ENCODE peak calls at places on chromosomes 5 and 9, in four cellular contexts. O, A, K and Q are unnamed samples.

GRCh38 chr5:149406203-149406978 is 27.3 kb upstream of the IL17B start:
- DNase-seq in O (peak), A (peak), K (no peak), Q (no peak)

GRCh38 chr5:95317687-95318086 is 32.8 kb upstream of the MCTP1 start:
- DNase-seq in O (no peak), A (no peak), K (no peak), Q (no peak)

GRCh38 chr5:38466444-38467189 is 89.8 kb downstream of the LIFR start:
- DNase-seq in O (no peak), A (peak), K (no peak), Q (no peak)

GRCh38 chr9:11016081-11016480 is 403.3 kb upstream of the PTPRD start:
- DNase-seq in O (no peak), A (no peak), K (no peak), Q (no peak)

GRCh38 chr5:107542428-107542827 is 128.3 kb downstream of the EFNA5 start:
- DNase-seq in O (peak), A (no peak), K (peak), Q (peak)

GRCh38 chr9:98724810-98725530 is 16.2 kb upstream of the GABBR2 start:
- DNase-seq in O (no peak), A (no peak), K (no peak), Q (no peak)

GRCh38 chr9:16133556-16134227 is 580.8 kb downstream of the CCDC171 start:
- DNase-seq in O (peak), A (peak), K (peak), Q (no peak)

GRCh38 chr9:113519401-113520108 is 56.0 kb downstream of the RGS3 start:
- DNase-seq in O (no peak), A (no peak), K (peak), Q (no peak)

GRCh38 chr5:52789378-52789777 is 1.7 kb downstream of the ITGA1 start:
- DNase-seq in O (no peak), A (no peak), K (peak), Q (no peak)

GRCh38 chr9:80552931-80553330 is 981.2 kb downstream of the TLE4 start:
- DNase-seq in O (no peak), A (no peak), K (no peak), Q (no peak)

GRCh38 chr9:35800530-35800929 is 9.1 kb downstream of the NPR2 start:
- DNase-seq in O (no peak), A (no peak), K (no peak), Q (no peak)

GRCh38 chr5:154002093-154002492 is 36.6 kb downstream of the FAM114A2 start:
- DNase-seq in O (no peak), A (no peak), K (no peak), Q (no peak)

GRCh38 chr9:127182901-127183746 is 60.7 kb upstream of the ANGPTL2 start:
- DNase-seq in O (no peak), A (no peak), K (no peak), Q (no peak)

GRCh38 chr9:110994771-110995241 is 43.5 kb downstream of the LPAR1 start:
- DNase-seq in O (no peak), A (no peak), K (no peak), Q (no peak)

GRCh38 chr5:55732592-55732991 is 5.3 kb upstream of the DDX4 start:
- DNase-seq in O (no peak), A (no peak), K (no peak), Q (no peak)

GRCh38 chr9:85258823-85259370 is 482.9 kb downstream of the AGTPBP1 start:
- DNase-seq in O (peak), A (peak), K (peak), Q (peak)

GRCh38 chr5:179870403-179870903 is 11.8 kb upstream of the MRNIP start:
- DNase-seq in O (peak), A (peak), K (peak), Q (no peak)

GRCh38 chr5:172358345-172358744 is 74.8 kb upstream of the UBTD2 start:
- DNase-seq in O (no peak), A (no peak), K (no peak), Q (no peak)

GRCh38 chr9:68702493-68702892 is 2.5 kb upstream of the PIP5K1B start:
- DNase-seq in O (no peak), A (peak), K (peak), Q (no peak)

GRCh38 chr5:129541648-129542251 is 81.7 kb downstream of the ADAMTS19 start:
- DNase-seq in O (no peak), A (peak), K (peak), Q (no peak)
- TF ChIP-seq NFIC in O (no peak), A (no peak), K (no peak), Q (no peak)

GRCh38 chr5:8895599-8895998 is 650.3 kb downstream of the SEMA5A start:
- DNase-seq in O (no peak), A (no peak), K (no peak), Q (no peak)
- TF ChIP-seq NFIC in O (no peak), A (no peak), K (no peak), Q (no peak)

GRCh38 chr9:75640250-75640649 is 250.2 kb upstream of the PCSK5 start:
- DNase-seq in O (no peak), A (no peak), K (no peak), Q (no peak)
- TF ChIP-seq NFIC in O (no peak), A (no peak), K (no peak), Q (no peak)

DNA sequence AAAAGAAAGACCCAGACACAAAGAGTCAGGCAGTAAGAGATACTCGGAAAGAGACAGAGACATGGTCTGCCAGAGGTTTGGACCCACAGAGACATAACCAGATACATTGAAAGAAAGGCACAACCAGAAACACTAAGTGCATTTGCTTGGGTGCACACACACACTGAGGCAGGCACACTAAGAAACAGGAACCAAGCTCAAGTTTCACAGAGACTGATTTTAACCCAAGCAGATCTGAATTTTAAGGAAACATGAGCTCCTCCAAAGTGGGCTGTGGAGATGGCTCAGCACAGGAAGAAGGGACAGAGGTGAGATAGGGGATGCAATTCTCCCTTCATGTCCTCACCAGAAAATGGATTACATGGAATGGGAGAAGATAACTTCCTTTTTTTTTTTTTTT is 9.5 kb downstream of the AQP3 start:
- DNase-seq in O (no peak), A (no peak), K (no peak), Q (no peak)
- TF ChIP-seq NFIC in O (no peak), A (no peak), K (no peak), Q (no peak)

DNA sequence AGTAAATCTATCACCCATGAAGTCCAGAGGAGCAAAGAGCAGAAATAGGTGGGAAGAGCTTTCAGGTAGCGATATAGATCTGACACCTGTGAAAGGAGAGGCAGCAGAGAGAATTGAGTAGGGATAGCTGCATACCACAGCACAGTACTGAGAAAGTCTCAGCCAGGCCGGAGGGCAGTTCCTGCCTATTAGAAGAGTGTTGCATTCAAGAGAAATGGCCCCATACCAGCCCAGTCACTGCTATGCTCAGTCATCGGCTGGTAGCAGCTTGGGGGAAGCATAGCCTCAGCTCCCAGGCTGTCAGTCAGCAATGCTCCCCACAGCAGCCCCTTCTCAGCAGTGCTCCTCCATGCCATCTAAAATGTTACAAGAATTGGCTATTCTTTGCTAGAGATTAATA is 285.1 kb upstream of the CDH6 start:
- DNase-seq in O (no peak), A (no peak), K (no peak), Q (no peak)
- TF ChIP-seq NFIC in O (no peak), A (no peak), K (no peak), Q (no peak)